ENCODE peak calls at places on chromosomes 4 and X, in four cellular contexts. O, L, H and P are unnamed samples.

GRCh38 chr4:5086535-5086934 is 35.3 kb downstream of the STK32B start:
- DNase-seq in O (no peak), L (no peak), H (no peak), P (no peak)

GRCh38 chr4:138861130-138861529 is 154.5 kb upstream of the NOCT start:
- DNase-seq in O (no peak), L (no peak), H (peak; percentile 19), P (no peak)

GRCh38 chrX:11893933-11894710 is 136.1 kb downstream of the MSL3 start:
- DNase-seq in O (no peak), L (no peak), H (no peak), P (no peak)

GRCh38 chr4:97367878-97368277 is 775.4 kb downstream of the STPG2 start:
- DNase-seq in O (peak; percentile 86), L (no peak), H (no peak), P (peak; percentile 0)

GRCh38 chr4:110132822-110133719 is 65.3 kb downstream of the ELOVL6 start:
- DNase-seq in O (peak; percentile 33), L (no peak), H (no peak), P (no peak)

GRCh38 chrX:40055495-40055894 is 42.3 kb downstream of the BCOR start:
- DNase-seq in O (no peak), L (no peak), H (no peak), P (no peak)

GRCh38 chrX:30831082-30831481 is 58.0 kb downstream of the TAB3 start:
- DNase-seq in O (no peak), L (no peak), H (no peak), P (no peak)

GRCh38 chrX:27890611-27891010 is 82.8 kb downstream of the MAGEB10 start:
- DNase-seq in O (no peak), L (no peak), H (peak; percentile 16), P (no peak)

GRCh38 chr4:13891544-13891939 is 264.0 kb upstream of the BOD1L1 start:
- DNase-seq in O (no peak), L (no peak), H (no peak), P (no peak)